ENCODE peak calls at places on chromosomes 2 and 18, in nine cellular contexts. M is NCI-H510A treated with DMSO at 0.1 percent for 48 hours; N is pulmonary artery endothelial cell; X is D341Med; I is ovary; V is stimulated activated CD8-positive, alpha-beta memory T cell treated with anti-CD3 and anti-CD28 coated beads, Interleukin-2, amount 100 ng/mL, for 48 hours; H is GM13977; C is choroid plexus epithelial cell; E is stromal cell of bone marrow. K is an unnamed sample.

GRCh38 chr2:29014811-29015414 is 33.8 kb downstream of the TOGARAM2 start:
- DNase-seq in M (no peak), N (no peak), H (peak; percentile 59), E (peak; percentile 23), C (peak; percentile 89), I (no peak), V (peak; percentile 44), X (no peak), K (peak; percentile 82)

GRCh38 chr2:15313657-15314056 is 247.5 kb downstream of the NBAS start:
- DNase-seq in N (no peak), C (peak; percentile 71), X (no peak), V (no peak), E (no peak), H (peak; percentile 38), I (no peak), M (no peak), K (peak; percentile 72)

GRCh38 chr2:210541280-210541902 is 15.0 kb upstream of the CPS1 start:
- DNase-seq in C (peak; percentile 44), M (peak; percentile 8), I (no peak), X (no peak), N (no peak), E (no peak), H (no peak), V (no peak), K (no peak)

GRCh38 chr2:231052494-231053451 is 3.9 kb upstream of the PSMD1 start:
- DNase-seq in C (peak; percentile 87), H (peak; percentile 86), V (peak; percentile 76), M (peak; percentile 95), N (peak; percentile 41), E (peak; percentile 69), I (peak; percentile 78), X (peak; percentile 68), K (peak; percentile 94)

GRCh38 chr2:31980674-31981356 is 30.0 kb downstream of the MEMO1 start:
- DNase-seq in V (no peak), E (no peak), X (peak; percentile 14), I (no peak), N (no peak), M (no peak), C (peak; percentile 76), H (peak; percentile 80), K (peak; percentile 30)

GRCh38 chr2:213219816-213220215 is 64.4 kb upstream of the SPAG16 start:
- DNase-seq in V (no peak), H (no peak), M (no peak), N (no peak), E (no peak), I (no peak), X (no peak), C (peak; percentile 74), K (no peak)

GRCh38 chr2:120886967-120887672 is 151.5 kb downstream of the GLI2 start:
- DNase-seq in I (no peak), X (no peak), H (no peak), E (no peak), N (no peak), C (no peak), M (peak; percentile 84), V (no peak), K (peak; percentile 65)

GRCh38 chr2:240561325-240561971 is 1.3 kb downstream of the DUSP28 start:
- DNase-seq in X (no peak), N (no peak), M (no peak), C (peak; percentile 85), E (peak; percentile 43), H (no peak), I (no peak), V (no peak), K (no peak)

GRCh38 chr2:29064746-29065478 is 9.4 kb downstream of the PCARE start:
- DNase-seq in H (no peak), X (no peak), N (no peak), I (no peak), V (no peak), E (no peak), C (no peak), M (no peak), K (peak; percentile 35)

GRCh38 chr2:96098900-96099590 is 17.3 kb downstream of the ADRA2B start:
- DNase-seq in X (peak; percentile 9), N (no peak), H (no peak), V (no peak), E (no peak), C (no peak), M (no peak), I (peak; percentile 10), K (no peak)

GRCh38 chr2:32947076-32947483 is 327 bp downstream of the LTBP1 start:
- DNase-seq in C (peak; percentile 21), I (no peak), V (peak; percentile 0), N (no peak), E (no peak), X (no peak), H (peak; percentile 55), M (no peak), K (no peak)

GRCh38 chr2:159155791-159156190 is 130.7 kb downstream of the WDSUB1 start:
- DNase-seq in C (no peak), X (no peak), V (no peak), E (no peak), H (no peak), M (no peak), I (no peak), N (no peak), K (no peak)

GRCh38 chr2:45890819-45891218 is 239.3 kb downstream of the PRKCE start:
- DNase-seq in C (no peak), V (no peak), H (no peak), I (no peak), M (no peak), N (no peak), E (no peak), X (no peak), K (no peak)

GRCh38 chr2:229176136-229176535 is 95.0 kb downstream of the PID1 start:
- DNase-seq in V (no peak), I (no peak), M (no peak), E (no peak), X (no peak), N (no peak), C (no peak), H (no peak), K (no peak)

GRCh38 chr2:10079192-10079930 is 850 bp downstream of the CYS1 start:
- DNase-seq in X (peak; percentile 81), C (peak; percentile 84), E (peak; percentile 70), I (peak; percentile 68), N (no peak), M (no peak), V (no peak), H (peak; percentile 59), K (peak; percentile 83)

GRCh38 chr2:233862261-233862768 is 5.9 kb downstream of the MSL3B start:
- DNase-seq in I (no peak), N (no peak), C (no peak), X (no peak), E (no peak), M (no peak), H (no peak), V (no peak), K (no peak)

GRCh38 chr18:34352385-34353163 is 127.9 kb upstream of the NOL4 start:
- DNase-seq in X (peak; percentile 46), E (no peak), N (no peak), M (peak; percentile 100), C (peak; percentile 6), I (no peak), H (no peak), V (no peak), K (peak; percentile 43)

GRCh38 chr2:209208211-209208610 is 215.6 kb upstream of the MAP2 start:
- DNase-seq in N (no peak), I (no peak), V (no peak), X (peak; percentile 22), C (peak; percentile 3), H (peak; percentile 23), E (no peak), M (peak; percentile 7), K (peak; percentile 24)

GRCh38 chr2:188675391-188676011 is 298.7 kb upstream of the COL3A1 start:
- DNase-seq in X (no peak), M (no peak), I (no peak), H (no peak), V (no peak), N (no peak), C (peak; percentile 50), E (peak; percentile 52), K (peak; percentile 54)

GRCh38 chr18:12625242-12625641 is 32.7 kb downstream of the SPIRE1 start:
- DNase-seq in M (no peak), E (no peak), C (peak; percentile 49), X (no peak), N (no peak), I (no peak), V (no peak), H (no peak), K (no peak)

GRCh38 chr18:7901657-7902056 is 334.5 kb downstream of the PTPRM start:
- DNase-seq in X (no peak), I (no peak), N (no peak), M (no peak), V (no peak), H (no peak), E (no peak), C (no peak), K (no peak)

GRCh38 chr18:58863539-58864145 is 1.0 kb upstream of the ZNF532 start:
- DNase-seq in E (no peak), I (peak; percentile 70), C (peak; percentile 55), H (peak; percentile 68), V (no peak), X (no peak), M (no peak), N (no peak), K (peak; percentile 73)

GRCh38 chr2:119641562-119642258 is 37.3 kb upstream of the TMEM177 start:
- DNase-seq in M (peak; percentile 77), I (peak; percentile 73), N (no peak), E (peak; percentile 54), H (peak; percentile 82), V (peak; percentile 50), X (peak; percentile 85), C (peak; percentile 88), K (peak; percentile 93)

GRCh38 chr2:221060335-221060734 is 511.8 kb downstream of the EPHA4 start:
- DNase-seq in E (no peak), M (no peak), N (no peak), H (no peak), I (no peak), X (no peak), V (no peak), C (no peak), K (peak; percentile 31)

GRCh38 chr2:106158871-106159270 is 35.2 kb downstream of the UXS1 start:
- DNase-seq in N (no peak), E (no peak), I (no peak), V (no peak), M (no peak), H (no peak), X (no peak), C (no peak), K (no peak)

K was measured in astrocyte of the hippocampus.